ENCODE peak calls at places on chromosomes 1 and 21, in four cellular contexts. One of them, this sample, is unnamed. For H3K4me1, the result is how much of the 10 kb centered on the place peaks cover.

GRCh38 chr1:59266180-59266926 is 30.5 kb upstream of the FGGY start:
- DNase-seq in body of pancreas: no peak
- DNase-seq in tibial artery: no peak
- DNase-seq in IMR-90: no peak
- DNase-seq in this sample: no peak

GRCh38 chr1:42999308-42999707 is 40.6 kb upstream of the SLC2A1 start:
- DNase-seq in body of pancreas: no peak
- DNase-seq in IMR-90: peak
- DNase-seq in tibial artery: no peak
- DNase-seq in this sample: no peak

GRCh38 chr1:61079898-61080336 is 2.4 kb upstream of the NFIA start:
- DNase-seq in tibial artery: peak
- DNase-seq in IMR-90: peak
- DNase-seq in body of pancreas: peak
- DNase-seq in this sample: peak

GRCh38 chr1:63713041-63713440 is 60.8 kb upstream of the ROR1 start:
- DNase-seq in body of pancreas: no peak
- DNase-seq in IMR-90: no peak
- DNase-seq in tibial artery: no peak
- DNase-seq in this sample: no peak

GRCh38 chr1:223547316-223548114 is 118.0 kb downstream of the CAPN8 start:
- DNase-seq in tibial artery: no peak
- DNase-seq in IMR-90: no peak
- DNase-seq in body of pancreas: no peak
- DNase-seq in this sample: no peak

GRCh38 chr1:36148821-36149236 is 457 bp downstream of the TRAPPC3 start:
- DNase-seq in IMR-90: no peak
- DNase-seq in tibial artery: no peak
- DNase-seq in body of pancreas: no peak
- DNase-seq in this sample: no peak

GRCh38 chr1:16149146-16149545 is 6.7 kb downstream of the EPHA2 start:
- DNase-seq in IMR-90: no peak
- DNase-seq in tibial artery: no peak
- DNase-seq in body of pancreas: no peak
- DNase-seq in this sample: no peak

GRCh38 chr1:219132939-219133338 is 40.7 kb upstream of the LYPLAL1 start:
- DNase-seq in tibial artery: no peak
- DNase-seq in body of pancreas: no peak
- DNase-seq in IMR-90: no peak
- DNase-seq in this sample: no peak

GRCh38 chr1:6145864-6146410 is 34.2 kb downstream of the CHD5 start:
- DNase-seq in IMR-90: no peak
- DNase-seq in body of pancreas: no peak
- DNase-seq in tibial artery: no peak
- DNase-seq in this sample: no peak

GRCh38 chr1:200724064-200724463 is 14.6 kb upstream of the CAMSAP2 start:
- DNase-seq in IMR-90: peak
- DNase-seq in tibial artery: no peak
- DNase-seq in body of pancreas: no peak
- DNase-seq in this sample: no peak

GRCh38 chr1:53090227-53091147 is 28.5 kb downstream of the PODN start:
- DNase-seq in tibial artery: no peak
- DNase-seq in IMR-90: no peak
- DNase-seq in body of pancreas: no peak
- DNase-seq in this sample: no peak

GRCh38 chr1:111948209-111949131 is 41.0 kb downstream of the KCND3 start:
- DNase-seq in tibial artery: no peak
- DNase-seq in body of pancreas: no peak
- DNase-seq in IMR-90: no peak
- DNase-seq in this sample: no peak

GRCh38 chr1:226645279-226645976 is 93.7 kb downstream of the ITPKB start:
- DNase-seq in tibial artery: no peak
- DNase-seq in body of pancreas: no peak
- DNase-seq in IMR-90: no peak
- DNase-seq in this sample: peak

GRCh38 chr1:7229696-7230095 is 444.4 kb downstream of the CAMTA1 start:
- DNase-seq in IMR-90: peak
- DNase-seq in tibial artery: no peak
- DNase-seq in body of pancreas: no peak
- DNase-seq in this sample: no peak

GRCh38 chr1:232033285-232033684 is 406.7 kb downstream of the DISC1 start:
- DNase-seq in tibial artery: no peak
- DNase-seq in body of pancreas: no peak
- DNase-seq in IMR-90: no peak
- DNase-seq in this sample: no peak

GRCh38 chr1:240363315-240363714 is 248.6 kb downstream of the GREM2 start:
- DNase-seq in tibial artery: no peak
- DNase-seq in body of pancreas: no peak
- DNase-seq in IMR-90: no peak
- DNase-seq in this sample: no peak

GRCh38 chr1:214515544-214516433 is 35.6 kb downstream of the PTPN14 start:
- DNase-seq in IMR-90: no peak
- DNase-seq in body of pancreas: no peak
- DNase-seq in tibial artery: no peak
- DNase-seq in this sample: no peak

GRCh38 chr1:203187306-203188264 is 1.1 kb upstream of the CHI3L1 start:
- DNase-seq in tibial artery: no peak
- DNase-seq in body of pancreas: no peak
- DNase-seq in IMR-90: no peak
- DNase-seq in this sample: no peak

GRCh38 chr1:187275985-187276580 is 447.3 kb downstream of the PLA2G4A start:
- DNase-seq in IMR-90: no peak
- DNase-seq in body of pancreas: no peak
- DNase-seq in tibial artery: no peak
- DNase-seq in this sample: no peak

GRCh38 chr21:35375115-35375514 is 326.0 kb upstream of the RUNX1 start:
- DNase-seq in body of pancreas: no peak
- DNase-seq in IMR-90: peak
- DNase-seq in tibial artery: no peak
- DNase-seq in this sample: no peak

GRCh38 chr1:45894921-45895320 is 91.5 kb downstream of the MAST2 start:
- DNase-seq in body of pancreas: no peak
- DNase-seq in tibial artery: no peak
- DNase-seq in IMR-90: no peak
- DNase-seq in this sample: no peak

GRCh38 chr1:231041705-231042261 is 1.7 kb upstream of the FAM89A start:
- DNase-seq in tibial artery: no peak
- DNase-seq in IMR-90: no peak
- DNase-seq in body of pancreas: no peak
- DNase-seq in this sample: no peak

GRCh38 chr1:31013187-31013864 is 52.2 kb downstream of the PUM1 start:
- DNase-seq in body of pancreas: no peak
- DNase-seq in tibial artery: no peak
- DNase-seq in IMR-90: peak
- DNase-seq in this sample: no peak

GRCh38 chr1:12810691-12811408 is 19.7 kb downstream of the PRAMEF1 start:
- DNase-seq in IMR-90: no peak
- DNase-seq in body of pancreas: no peak
- DNase-seq in tibial artery: no peak
- DNase-seq in this sample: no peak

GRCh38 chr1:151494741-151495281 is 16.4 kb upstream of the CGN start:
- DNase-seq in body of pancreas: no peak
- DNase-seq in IMR-90: peak
- DNase-seq in tibial artery: no peak
- DNase-seq in this sample: no peak

GRCh38 chr1:21706151-21706835 is 37.1 kb upstream of the RAP1GAP start:
- DNase-seq in tibial artery: peak
- DNase-seq in IMR-90: peak
- DNase-seq in body of pancreas: no peak
- DNase-seq in this sample: no peak

GRCh38 chr1:9680828-9681227 is 29.3 kb downstream of the PIK3CD start:
- DNase-seq in body of pancreas: no peak
- DNase-seq in tibial artery: no peak
- DNase-seq in IMR-90: no peak
- DNase-seq in this sample: no peak

GRCh38 chr1:201213926-201214325 is 23.3 kb downstream of the IGFN1 start:
- DNase-seq in body of pancreas: peak
- DNase-seq in tibial artery: no peak
- DNase-seq in IMR-90: no peak
- DNase-seq in this sample: no peak

GRCh38 chr1:109137959-109138757 is 24.2 kb downstream of the ELAPOR1 start:
- DNase-seq in body of pancreas: peak
- DNase-seq in IMR-90: no peak
- DNase-seq in tibial artery: no peak
- DNase-seq in this sample: no peak
- H3K4me1 ChIP-seq in body of pancreas: half or more
- H3K4me1 ChIP-seq in IMR-90: under half
- H3K4me1 ChIP-seq in tibial artery: under half
- H3K4me1 ChIP-seq in this sample: under half

GRCh38 chr1:211476200-211476849 is 15.6 kb downstream of the RD3 start:
- DNase-seq in body of pancreas: peak
- DNase-seq in tibial artery: peak
- DNase-seq in IMR-90: peak
- DNase-seq in this sample: peak

GRCh38 chr1:211469938-211470529 is 21.9 kb downstream of the RD3 start:
- DNase-seq in tibial artery: peak
- DNase-seq in IMR-90: peak
- DNase-seq in body of pancreas: peak
- DNase-seq in this sample: peak

GRCh38 chr1:211474426-211474825 is 17.5 kb downstream of the RD3 start:
- DNase-seq in tibial artery: no peak
- DNase-seq in body of pancreas: no peak
- DNase-seq in IMR-90: no peak
- DNase-seq in this sample: no peak

GRCh38 chr1:211473823-211474222 is 18.1 kb downstream of the RD3 start:
- DNase-seq in tibial artery: no peak
- DNase-seq in body of pancreas: no peak
- DNase-seq in IMR-90: no peak
- DNase-seq in this sample: no peak

DNA sequence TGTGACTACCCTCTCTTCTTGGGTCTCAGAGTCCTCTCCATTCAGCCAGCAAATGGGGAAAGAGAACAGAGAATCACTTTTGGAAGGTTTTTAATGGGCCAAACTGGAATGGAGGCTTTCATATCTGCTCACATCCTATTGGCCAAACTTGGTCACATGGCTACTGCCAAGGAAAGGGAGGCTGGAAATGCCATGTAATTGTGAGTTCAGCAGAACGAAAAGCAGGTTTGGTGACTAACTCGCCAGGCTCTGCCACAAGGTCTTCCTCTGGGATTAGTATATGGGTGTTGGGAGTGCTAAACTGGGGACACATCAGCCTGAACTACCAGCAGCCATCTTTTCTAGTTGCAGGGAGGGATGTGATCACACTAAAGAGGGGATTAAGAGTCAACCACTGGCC is 19.2 kb downstream of the RD3 start:
- DNase-seq in tibial artery: no peak
- DNase-seq in body of pancreas: no peak
- DNase-seq in IMR-90: no peak
- DNase-seq in this sample: no peak
- H3K27ac ChIP-seq in tibial artery: no peak
- H3K27ac ChIP-seq in body of pancreas: no peak
- H3K27ac ChIP-seq in IMR-90: no peak
- H3K27ac ChIP-seq in this sample: no peak

GRCh38 chr1:51541313-51542050 is 22.4 kb upstream of the EPS15 start:
- DNase-seq in tibial artery: no peak
- DNase-seq in IMR-90: no peak
- DNase-seq in body of pancreas: no peak
- DNase-seq in this sample: no peak
- H3K4me1 ChIP-seq in tibial artery: under half
- H3K4me1 ChIP-seq in IMR-90: under half
- H3K4me1 ChIP-seq in body of pancreas: under half
- H3K4me1 ChIP-seq in this sample: under half

DNA sequence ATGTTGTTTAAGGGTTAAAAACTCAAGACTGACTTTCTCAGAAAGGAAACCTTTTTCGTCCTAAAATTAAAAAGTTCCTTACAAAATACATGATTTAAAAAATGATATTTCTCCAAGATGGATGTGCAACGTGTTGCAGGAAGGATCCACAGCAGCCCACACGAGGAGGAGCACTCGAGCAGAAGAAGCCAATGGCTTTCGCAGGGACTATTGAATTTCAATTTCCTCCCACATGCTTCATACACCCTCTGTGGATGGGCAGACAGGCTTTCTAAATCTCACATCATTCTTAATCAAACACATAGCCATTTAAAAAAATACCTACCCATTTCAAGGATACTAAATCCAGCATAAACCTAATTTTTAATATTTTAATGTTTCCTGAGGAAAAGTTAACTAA is 227.4 kb upstream of the PLD5 start:
- DNase-seq in body of pancreas: no peak
- DNase-seq in IMR-90: no peak
- DNase-seq in tibial artery: no peak
- DNase-seq in this sample: no peak
- H3K27ac ChIP-seq in body of pancreas: no peak
- H3K27ac ChIP-seq in IMR-90: no peak
- H3K27ac ChIP-seq in tibial artery: no peak
- H3K27ac ChIP-seq in this sample: no peak

GRCh38 chr1:228163004-228163753 is 2.4 kb upstream of the IBA57 start:
- DNase-seq in IMR-90: no peak
- DNase-seq in tibial artery: no peak
- DNase-seq in body of pancreas: peak
- DNase-seq in this sample: peak

GRCh38 chr1:228161866-228162265 is 3.7 kb upstream of the IBA57 start:
- DNase-seq in tibial artery: no peak
- DNase-seq in IMR-90: no peak
- DNase-seq in body of pancreas: no peak
- DNase-seq in this sample: no peak

GRCh38 chr1:228161381-228161780 is 4.2 kb upstream of the IBA57 start:
- DNase-seq in body of pancreas: no peak
- DNase-seq in tibial artery: no peak
- DNase-seq in IMR-90: no peak
- DNase-seq in this sample: no peak

GRCh38 chr1:228163776-228164534 is 1.6 kb upstream of the IBA57 start:
- DNase-seq in body of pancreas: no peak
- DNase-seq in IMR-90: no peak
- DNase-seq in tibial artery: no peak
- DNase-seq in this sample: no peak

DNA sequence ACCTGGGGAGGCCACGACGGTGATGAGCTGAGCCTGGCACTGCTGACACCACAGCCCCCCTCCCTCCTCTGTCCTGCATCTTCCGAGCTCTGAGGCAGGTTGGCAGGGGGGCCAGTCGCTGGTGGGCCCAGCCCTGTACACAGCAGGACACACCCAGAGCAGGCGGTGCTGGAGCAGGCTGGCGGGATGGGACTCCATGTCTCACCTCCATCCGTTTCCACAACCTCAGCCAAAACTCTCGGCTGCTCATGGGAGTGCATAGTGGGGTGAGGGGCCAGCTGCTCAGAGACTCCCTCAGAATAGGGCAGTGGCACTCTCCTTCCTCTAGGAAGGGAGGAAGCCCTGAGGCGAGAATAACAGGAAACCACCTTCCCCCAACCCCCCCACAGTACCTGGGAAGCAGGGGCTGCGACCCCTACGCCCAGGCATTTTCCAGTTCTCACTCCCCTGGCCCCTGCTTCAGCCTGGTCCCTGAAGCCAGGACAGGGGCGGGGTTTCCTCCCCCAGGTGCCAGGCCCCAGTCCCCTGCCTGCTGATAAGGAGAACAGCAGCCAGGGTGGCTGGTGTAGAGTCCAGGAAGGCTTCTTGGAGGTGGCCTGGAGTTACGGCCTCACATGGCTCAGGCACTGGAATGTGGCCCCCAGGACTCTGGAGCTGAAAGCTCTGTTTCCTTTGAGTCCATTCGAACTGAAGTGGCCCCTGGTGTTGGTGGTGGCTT is 3.2 kb upstream of the IBA57 start:
- DNase-seq in tibial artery: no peak
- DNase-seq in body of pancreas: no peak
- DNase-seq in IMR-90: no peak
- DNase-seq in this sample: no peak
- H3K4me1 ChIP-seq in tibial artery: under half
- H3K4me1 ChIP-seq in body of pancreas: under half
- H3K4me1 ChIP-seq in IMR-90: under half
- H3K4me1 ChIP-seq in this sample: under half

GRCh38 chr1:85320371-85321131 is 44.1 kb upstream of the BCL10 start:
- DNase-seq in tibial artery: no peak
- DNase-seq in IMR-90: peak
- DNase-seq in body of pancreas: no peak
- DNase-seq in this sample: no peak
- H3K27ac ChIP-seq in tibial artery: peak
- H3K27ac ChIP-seq in IMR-90: peak
- H3K27ac ChIP-seq in body of pancreas: no peak
- H3K27ac ChIP-seq in this sample: no peak